ENCODE peak calls at places on chromosomes 1 and 21, in five cellular contexts. M is A549, Z is HepG2, L is WTC11, H is K562. X is an unnamed sample.

GRCh38 chr1:30872948-30873263 is 35.7 kb downstream of the SDC3 start:
- DNase-seq in M (no peak), L (no peak), H (no peak), Z (no peak), X (no peak)

GRCh38 chr1:230550428-230550827 is 91.9 kb upstream of the COG2 start:
- DNase-seq in L (no peak), Z (no peak), H (no peak), M (peak), X (no peak)

GRCh38 chr1:157628773-157629172 is 30.9 kb upstream of the FCRL4 start:
- DNase-seq in H (no peak), M (no peak), L (no peak), Z (no peak), X (no peak)

GRCh38 chr1:192443616-192444015 is 126.8 kb downstream of the RGS21 start:
- DNase-seq in L (no peak), M (no peak), Z (no peak), H (no peak), X (no peak)

GRCh38 chr1:228162286-228163003 is 3.2 kb upstream of the IBA57 start:
- DNase-seq in Z (no peak), H (peak), M (no peak), L (no peak), X (no peak)

GRCh38 chr1:100277866-100278265 is 11.8 kb downstream of the RTCA start:
- DNase-seq in Z (no peak), L (no peak), H (peak), M (peak), X (no peak)

GRCh38 chr21:21230672-21231071 is 232.5 kb downstream of the NCAM2 start:
- DNase-seq in M (no peak), H (peak), L (no peak), Z (no peak), X (no peak)

GRCh38 chr1:172275478-172275877 is 145.0 kb upstream of the C1orf105 start:
- DNase-seq in L (no peak), M (no peak), H (no peak), Z (no peak), X (no peak)

GRCh38 chr1:92538048-92538412 is 51.3 kb upstream of the GFI1 start:
- DNase-seq in M (no peak), L (no peak), H (no peak), Z (no peak), X (peak)

GRCh38 chr21:14751602-14752001 is 205.5 kb upstream of the SAMSN1 start:
- DNase-seq in Z (no peak), M (no peak), L (no peak), H (no peak), X (no peak)

GRCh38 chr1:226596531-226597165 is 48.1 kb downstream of the STUM start:
- DNase-seq in L (no peak), M (no peak), Z (no peak), H (no peak), X (no peak)

GRCh38 chr1:206521002-206521585 is 13.8 kb downstream of the RASSF5 start:
- DNase-seq in H (no peak), M (no peak), Z (peak), L (no peak), X (no peak)

GRCh38 chr1:86704972-86705632 is 726 bp downstream of the SH3GLB1 start:
- DNase-seq in Z (peak), L (peak), M (peak), H (peak), X (no peak)

GRCh38 chr1:211939876-211940468 is 95.4 kb downstream of the INTS7 start:
- DNase-seq in L (no peak), H (no peak), M (no peak), Z (no peak), X (peak)

GRCh38 chr1:90486134-90486824 is 230.8 kb downstream of the BARHL2 start:
- DNase-seq in L (no peak), M (no peak), H (no peak), Z (no peak), X (no peak)

GRCh38 chr1:238642231-238642630 is 744.1 kb upstream of the CHRM3 start:
- DNase-seq in Z (no peak), M (no peak), L (no peak), H (no peak), X (no peak)

GRCh38 chr21:26782754-26783153 is 62.5 kb downstream of the ADAMTS1 start:
- DNase-seq in L (no peak), Z (no peak), H (no peak), M (no peak), X (no peak)

GRCh38 chr1:51421961-51422360 is 91.6 kb upstream of the TTC39A start:
- DNase-seq in M (peak), Z (peak), L (no peak), H (peak), X (no peak)

GRCh38 chr1:20426923-20427322 is 59.1 kb downstream of the CAMK2N1 start:
- DNase-seq in L (no peak), H (no peak), M (peak), Z (peak), X (no peak)

GRCh38 chr1:185376288-185376687 is 59.2 kb upstream of the IVNS1ABP start:
- DNase-seq in M (no peak), H (no peak), Z (no peak), L (no peak), X (no peak)

GRCh38 chr1:12593621-12594066 is 24.4 kb downstream of the DHRS3 start:
- DNase-seq in Z (no peak), L (no peak), M (peak), H (no peak), X (no peak)

GRCh38 chr1:204506969-204507316 is 9.3 kb upstream of the MDM4 start:
- DNase-seq in Z (peak), H (peak), M (peak), L (peak), X (peak)

GRCh38 chr1:30856260-30856790 is 52.2 kb downstream of the SDC3 start:
- DNase-seq in L (no peak), H (no peak), M (no peak), Z (no peak), X (no peak)

GRCh38 chr21:36446296-36446695 is 33.6 kb downstream of the CLDN14 start:
- DNase-seq in H (no peak), L (no peak), M (no peak), Z (no peak), X (no peak)

GRCh38 chr21:42971897-42972275 is 2.5 kb upstream of the PKNOX1 start:
- DNase-seq in Z (peak), H (peak), L (peak), M (no peak), X (no peak)

GRCh38 chr1:8625981-8626898 is 191.2 kb downstream of the RERE start:
- DNase-seq in H (peak), Z (peak), M (peak), L (no peak), X (no peak)

GRCh38 chr1:11792106-11792505 is 13.7 kb downstream of the MTHFR start:
- DNase-seq in M (no peak), L (no peak), Z (no peak), H (no peak), X (no peak)

GRCh38 chr21:46066843-46067331 is 31.0 kb upstream of the COL6A2 start:
- DNase-seq in H (no peak), Z (no peak), M (no peak), L (no peak), X (no peak)

GRCh38 chr1:218565333-218565732 is 220.2 kb downstream of the TGFB2 start:
- DNase-seq in M (no peak), Z (no peak), H (no peak), L (no peak), X (no peak)

GRCh38 chr1:40825430-40825778 is 36.8 kb downstream of the CITED4 start:
- DNase-seq in L (no peak), M (no peak), H (no peak), Z (no peak), X (no peak)

GRCh38 chr1:236893626-236894545 is 98.8 kb downstream of the MTR start:
- DNase-seq in Z (no peak), L (no peak), M (no peak), H (no peak), X (no peak)

GRCh38 chr1:26112407-26112775 is 767 bp downstream of the PDIK1L start:
- DNase-seq in L (no peak), H (peak), Z (no peak), M (no peak), X (no peak)

GRCh38 chr1:12287869-12288268 is 58.0 kb downstream of the VPS13D start:
- DNase-seq in H (no peak), M (no peak), L (no peak), Z (no peak), X (peak)

GRCh38 chr1:47252795-47253194 is 20.8 kb upstream of the TAL1 start:
- DNase-seq in Z (no peak), H (no peak), L (no peak), M (no peak), X (no peak)
- TF ChIP-seq ESRRA in Z (no peak), H (no peak), L (no peak), M (no peak), X (no peak)

DNA sequence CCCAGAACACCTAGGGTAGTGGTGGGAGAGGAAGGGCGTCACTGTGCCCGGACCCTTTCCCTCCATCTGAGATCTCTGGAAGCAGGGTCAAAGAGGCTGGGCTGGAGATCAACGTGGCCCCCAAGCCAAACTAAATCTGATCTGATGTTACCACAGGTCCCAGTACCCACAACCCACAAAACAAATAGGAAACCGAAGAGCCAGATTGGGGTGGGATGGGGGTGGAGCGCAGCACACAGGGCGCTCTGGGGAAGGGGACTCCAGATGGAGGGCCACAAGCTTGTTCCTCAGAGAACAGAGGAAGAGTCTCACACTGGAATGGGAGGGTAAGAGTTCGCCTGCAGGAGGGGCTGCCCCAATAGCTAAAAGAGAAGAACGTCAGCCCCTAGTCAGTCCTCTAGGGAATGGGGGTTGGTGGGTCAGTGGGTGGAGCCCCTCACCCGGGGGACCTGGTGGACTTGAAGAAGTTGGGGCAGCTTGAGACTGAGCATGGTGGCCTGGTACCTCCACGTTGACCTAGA is 1.6 kb downstream of the PAQR6 start:
- DNase-seq in L (no peak), M (no peak), Z (no peak), H (no peak), X (no peak)
- TF ChIP-seq ESRRA in L (no peak), M (no peak), Z (no peak), H (no peak), X (no peak)

GRCh38 chr1:201748331-201748730 is 80.6 kb upstream of the IPO9 start:
- DNase-seq in H (no peak), Z (no peak), L (no peak), M (peak), X (no peak)
- TF ChIP-seq ESRRA in H (no peak), Z (no peak), L (no peak), M (no peak), X (no peak)

DNA sequence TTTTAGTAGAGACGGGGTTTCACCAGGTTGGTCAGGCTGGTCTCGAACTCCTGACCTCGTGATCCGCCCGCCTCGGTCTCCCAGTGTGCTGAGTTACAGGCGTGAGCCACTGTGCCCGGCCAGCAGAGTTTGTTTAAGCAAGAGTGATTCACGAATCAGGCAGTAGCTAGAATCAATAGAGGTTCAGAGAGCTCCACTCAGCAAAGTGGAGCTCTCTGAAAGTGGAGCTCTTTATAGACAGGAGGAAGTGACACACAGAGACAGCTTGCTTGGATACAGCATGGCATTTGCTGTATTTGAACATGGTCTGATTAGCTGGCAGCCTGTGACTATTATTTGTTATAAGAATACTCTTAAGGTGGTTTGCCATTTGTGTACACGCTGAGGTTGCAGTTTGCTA is 27.1 kb upstream of the CD34 start:
- DNase-seq in Z (peak), H (no peak), L (no peak), M (peak), X (no peak)
- TF ChIP-seq ESRRA in Z (no peak), H (no peak), L (no peak), M (no peak), X (no peak)

DNA sequence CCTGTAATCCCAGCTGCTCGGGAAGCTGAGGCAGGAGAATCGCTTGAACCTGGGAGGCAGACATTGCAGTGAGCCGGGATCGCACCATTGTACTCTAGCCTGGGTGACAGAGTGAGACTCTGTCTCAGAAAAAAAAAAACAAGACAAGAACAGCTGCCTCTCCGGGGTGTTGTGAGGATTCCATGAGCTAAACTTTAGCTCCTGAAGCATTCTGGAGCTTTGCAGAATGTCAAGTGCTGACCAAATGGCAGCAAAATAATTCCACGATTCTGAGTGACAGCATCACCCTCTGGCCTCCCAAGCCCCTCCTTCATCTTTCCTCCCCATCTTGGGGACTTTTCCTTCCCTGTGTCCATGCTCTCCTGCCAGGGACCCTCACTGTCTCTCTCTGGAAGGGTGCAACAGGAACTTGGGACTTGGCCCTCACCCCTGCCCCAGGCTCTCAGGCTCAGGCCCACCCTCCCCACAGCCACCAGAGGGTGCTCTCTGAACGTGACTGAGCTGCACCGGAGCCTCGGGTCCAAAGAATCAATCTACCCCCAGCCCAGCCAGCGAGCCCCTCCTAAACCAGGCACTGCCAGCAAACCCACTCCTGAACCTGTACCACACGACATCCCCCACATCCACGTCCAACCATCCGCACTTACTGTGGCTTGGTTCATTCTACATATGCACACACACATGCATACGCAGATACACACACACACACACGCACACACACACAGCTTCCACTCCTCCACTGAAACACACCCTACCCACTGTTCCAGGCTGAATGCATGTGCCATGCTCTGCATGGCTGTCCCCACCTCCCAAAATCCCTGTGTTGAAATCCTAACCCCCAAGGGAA is 45.7 kb downstream of the ACOT7 start:
- DNase-seq in Z (peak), M (peak), L (peak), H (peak), X (no peak)
- TF ChIP-seq ESRRA in Z (no peak), M (no peak), L (no peak), H (no peak), X (no peak)

DNA sequence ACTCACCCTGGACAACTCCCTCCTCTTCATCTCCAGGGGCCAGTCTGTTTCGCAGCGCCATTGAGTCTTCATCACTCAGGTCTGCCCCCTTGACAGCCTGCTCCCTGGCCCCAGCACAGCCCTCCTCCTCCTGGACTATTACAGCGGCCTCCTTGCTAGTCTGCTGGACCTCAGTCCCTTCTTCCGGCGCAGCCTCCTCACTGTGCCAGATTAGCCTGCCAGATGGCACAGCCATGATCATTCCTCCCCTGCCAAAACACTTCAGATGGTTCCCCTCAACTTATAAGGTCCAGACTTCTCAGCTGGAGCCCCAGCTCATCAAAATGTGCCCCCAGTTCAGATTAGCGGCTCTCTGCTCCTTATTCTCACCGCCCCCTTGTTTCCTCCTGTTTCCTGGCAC is 7.0 kb upstream of the CELSR2 start:
- DNase-seq in Z (no peak), M (no peak), H (no peak), L (no peak), X (no peak)
- TF ChIP-seq ESRRA in Z (no peak), M (no peak), H (no peak), L (no peak), X (no peak)

GRCh38 chr1:107536266-107536665 is 395.4 kb downstream of the NTNG1 start:
- DNase-seq in M (no peak), Z (no peak), H (no peak), L (no peak), X (no peak)
- TF ChIP-seq ESRRA in M (no peak), Z (no peak), H (no peak), L (no peak), X (no peak)